ENCODE peak calls at places on chromosomes 3 and 15, in seven cellular contexts. M is heart left ventricle, U is tibial nerve, L is lower leg skin, H is ovary, D is WTC11, F is uterus. S is an unnamed sample.

GRCh38 chr3:13073976-13074375 is 747 bp upstream of the IQSEC1 start:
- DNase-seq in M (no peak), U (no peak), L (no peak), H (no peak), D (no peak), F (no peak), S (peak; percentile 48)

GRCh38 chr3:127734754-127735473 is 62.2 kb downstream of the ABTB1 start:
- DNase-seq in M (peak; percentile 64), U (no peak), L (no peak), H (no peak), D (no peak), F (no peak), S (no peak)

GRCh38 chr15:89496155-89497098 is at the start of gene RHCG:
- DNase-seq in M (no peak), U (no peak), L (peak; percentile 83), H (no peak), D (peak; percentile 84), F (no peak), S (no peak)

GRCh38 chr15:37081985-37082384 is 18.4 kb downstream of the MEIS2 start:
- DNase-seq in M (no peak), U (no peak), L (no peak), H (no peak), D (no peak), F (no peak), S (no peak)

GRCh38 chr3:71305246-71306206 is 278.0 kb downstream of the FOXP1 start:
- DNase-seq in M (peak; percentile 42), U (no peak), L (no peak), H (peak; percentile 39), D (peak; percentile 77), F (no peak), S (peak; percentile 64)

GRCh38 chr15:59388670-59389069 is 16.0 kb upstream of the MYO1E start:
- DNase-seq in M (no peak), U (no peak), L (no peak), H (no peak), D (no peak), F (peak; percentile 60), S (no peak)

GRCh38 chr3:184380627-184381260 is 890 bp downstream of the CHRD start:
- DNase-seq in M (no peak), U (no peak), L (no peak), H (peak; percentile 47), D (no peak), F (no peak), S (no peak)

GRCh38 chr15:53625260-53625659 is 134.2 kb downstream of the WDR72 start:
- DNase-seq in M (no peak), U (no peak), L (no peak), H (no peak), D (no peak), F (no peak), S (no peak)

GRCh38 chr15:48466825-48467224 is 135.6 kb downstream of the DUT start:
- DNase-seq in M (no peak), U (no peak), L (no peak), H (no peak), D (no peak), F (no peak), S (no peak)

GRCh38 chr3:144643778-144644191 is 672.2 kb downstream of the DIPK2A start:
- DNase-seq in M (no peak), U (no peak), L (no peak), H (no peak), D (no peak), F (no peak), S (no peak)

GRCh38 chr3:160343132-160343531 is 55.9 kb downstream of the IFT80 start:
- DNase-seq in M (no peak), U (no peak), L (no peak), H (no peak), D (no peak), F (no peak), S (no peak)

GRCh38 chr3:8767667-8768363 is 1.6 kb downstream of the OXTR start:
- DNase-seq in M (no peak), U (no peak), L (no peak), H (no peak), D (peak; percentile 70), F (no peak), S (no peak)

GRCh38 chr15:37291920-37292319 is 191.6 kb upstream of the MEIS2 start:
- DNase-seq in M (no peak), U (no peak), L (no peak), H (no peak), D (no peak), F (no peak), S (no peak)

GRCh38 chr3:13125092-13126015 is 52.1 kb upstream of the IQSEC1 start:
- DNase-seq in M (no peak), U (no peak), L (no peak), H (no peak), D (peak; percentile 9), F (no peak), S (no peak)

GRCh38 chr15:95995375-95996168 is 334.9 kb upstream of the NR2F2 start:
- DNase-seq in M (no peak), U (no peak), L (no peak), H (no peak), D (no peak), F (no peak), S (no peak)

GRCh38 chr15:26867199-26868007 is 541 bp downstream of the GABRA5 start:
- DNase-seq in M (no peak), U (no peak), L (no peak), H (no peak), D (peak; percentile 48), F (no peak), S (no peak)

GRCh38 chr3:10008588-10009344 is 17.5 kb upstream of the FANCD2 start:
- DNase-seq in M (peak; percentile 82), U (peak; percentile 84), L (peak; percentile 98), H (peak; percentile 91), D (peak; percentile 85), F (peak; percentile 87), S (peak; percentile 86)

GRCh38 chr3:50158747-50159146 is 3.6 kb downstream of the SEMA3F start:
- DNase-seq in M (no peak), U (no peak), L (no peak), H (no peak), D (no peak), F (no peak), S (no peak)
- TF ChIP-seq CTCF in M (no peak), U (no peak), L (no peak), H (no peak), D (no peak), F (no peak), S (no peak)

DNA sequence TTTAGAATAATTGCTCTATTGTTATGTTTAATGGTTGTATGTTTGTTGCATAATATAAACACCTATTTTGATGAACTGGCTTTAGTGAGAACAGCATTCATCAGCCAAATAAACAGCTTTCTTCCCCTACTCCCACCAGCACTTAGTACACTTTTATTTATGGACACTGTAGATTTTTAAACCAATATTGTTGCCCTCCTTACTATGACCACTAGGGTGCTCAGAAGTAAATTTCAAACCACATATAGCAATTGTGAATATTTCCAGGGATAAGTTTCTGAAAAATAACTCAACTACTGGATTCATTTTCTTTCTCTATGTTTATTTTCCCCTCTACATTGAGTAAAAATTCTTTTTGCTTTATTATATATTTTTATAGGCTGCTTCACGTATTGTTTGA is 84.7 kb upstream of the PTX3 start:
- DNase-seq in M (no peak), U (no peak), L (no peak), H (no peak), D (no peak), F (no peak), S (no peak)
- TF ChIP-seq CTCF in M (no peak), U (no peak), L (no peak), H (no peak), D (no peak), F (no peak), S (no peak)

GRCh38 chr15:68658641-68659358 is 80.0 kb downstream of the CORO2B start:
- DNase-seq in M (no peak), U (no peak), L (peak; percentile 72), H (no peak), D (no peak), F (no peak), S (no peak)
- TF ChIP-seq CTCF in M (peak; percentile 11), U (no peak), L (no peak), H (no peak), D (no peak), F (no peak), S (no peak)

DNA sequence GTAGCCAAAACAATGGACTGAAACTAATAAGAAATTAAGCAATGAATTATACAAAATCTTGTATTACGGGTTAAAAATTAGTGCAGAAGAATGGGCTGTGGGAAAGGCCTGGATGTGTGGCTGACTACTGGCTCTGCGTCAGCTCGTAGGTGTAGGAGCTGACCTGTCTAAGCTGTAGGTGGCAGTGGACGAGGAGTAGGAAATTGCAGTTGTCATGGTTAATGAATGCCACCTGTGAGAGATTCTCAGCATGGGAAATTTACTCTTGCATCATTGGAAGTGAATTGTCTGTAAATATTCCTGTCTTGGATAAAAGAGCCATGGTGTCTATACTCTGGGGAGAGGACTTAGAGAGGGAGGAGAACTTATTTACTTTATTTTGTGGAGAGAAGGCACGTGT is 23.4 kb downstream of the CHRNA7 start:
- DNase-seq in M (no peak), U (no peak), L (no peak), H (no peak), D (no peak), F (no peak), S (no peak)
- TF ChIP-seq CTCF in M (no peak), U (no peak), L (no peak), H (no peak), D (no peak), F (no peak), S (no peak)

GRCh38 chr3:46660543-46661523 is 32.6 kb downstream of the ALS2CL start:
- DNase-seq in M (peak; percentile 73), U (no peak), L (peak; percentile 84), H (no peak), D (no peak), F (no peak), S (no peak)
- TF ChIP-seq CTCF in M (no peak), U (no peak), L (no peak), H (no peak), D (no peak), F (no peak), S (no peak)

GRCh38 chr15:71548317-71548908 is 261.9 kb upstream of the NR2E3 start:
- DNase-seq in M (no peak), U (no peak), L (no peak), H (no peak), D (no peak), F (no peak), S (no peak)
- TF ChIP-seq CTCF in M (no peak), U (no peak), L (no peak), H (no peak), D (no peak), F (no peak), S (no peak)

DNA sequence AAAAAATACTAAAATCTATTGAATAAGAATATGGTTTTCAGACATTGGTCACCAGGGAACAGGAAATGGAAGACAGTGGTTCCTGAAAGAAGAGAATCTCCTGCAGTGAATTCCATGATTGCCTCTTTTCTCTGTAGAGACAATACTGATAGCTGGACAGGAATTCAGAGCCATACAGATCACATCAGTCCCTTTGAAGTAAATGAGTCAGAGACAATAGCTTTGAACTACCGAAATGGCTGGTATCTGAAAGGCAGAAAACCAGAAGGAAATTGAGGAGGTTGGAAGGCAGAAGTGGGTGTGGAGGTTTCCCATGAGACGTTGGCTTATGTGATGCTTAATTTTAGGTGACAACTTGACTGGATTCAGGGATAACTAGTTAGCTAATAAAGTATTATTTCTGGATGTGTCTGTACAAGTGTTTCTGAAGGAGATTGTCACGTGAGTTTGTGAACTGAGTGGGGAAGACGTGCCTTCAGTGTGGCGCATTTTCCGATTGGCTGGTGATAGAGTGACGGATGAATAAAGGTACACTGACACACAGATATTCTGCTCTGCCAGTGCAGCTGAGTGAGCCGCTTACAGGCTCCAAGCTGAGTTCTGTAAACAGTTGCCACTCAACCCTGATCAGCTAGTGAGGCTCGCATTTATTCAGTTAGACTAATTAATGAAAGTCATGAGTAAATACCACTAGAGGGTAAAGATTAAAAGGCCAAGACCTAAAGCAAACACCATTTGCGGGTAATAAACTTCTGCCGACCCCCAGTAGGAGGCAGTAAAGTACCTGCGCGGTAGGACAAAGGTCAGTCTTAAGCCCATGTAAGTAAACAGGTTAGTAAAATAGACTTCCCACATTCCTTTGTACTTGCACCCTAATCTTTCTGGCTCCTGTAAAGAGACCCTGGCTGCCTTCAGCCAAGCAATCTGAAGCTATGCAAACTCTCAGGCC is 1298.6 kb downstream of the SI start:
- DNase-seq in M (no peak), U (no peak), L (peak; percentile 66), H (no peak), D (peak; percentile 35), F (no peak), S (no peak)
- TF ChIP-seq CTCF in M (no peak), U (no peak), L (no peak), H (no peak), D (peak; percentile 55), F (no peak), S (no peak)